ENCODE peak calls at places on chromosomes 16 and 17, in seven cellular contexts. One of them, this sample, is unnamed.
A peak's percentile ranks its signal among the peaks of the same experiment; 100 is the strongest.

GRCh38 chr17:76574166-76574565 is 11.5 kb downstream of the ST6GALNAC2 start:
- DNase-seq in mesendoderm: no peak
- DNase-seq in H9: no peak
- DNase-seq in IMR-90: no peak
- DNase-seq in neuronal stem cell: no peak
- DNase-seq in mesenchymal stem cell: no peak
- DNase-seq in trophoblast cell: no peak
- DNase-seq in this sample: no peak

GRCh38 chr17:6035801-6036394 is 34.3 kb upstream of the WSCD1 start:
- DNase-seq in mesendoderm: no peak
- DNase-seq in H9: no peak
- DNase-seq in IMR-90: no peak
- DNase-seq in neuronal stem cell: no peak
- DNase-seq in mesenchymal stem cell: no peak
- DNase-seq in trophoblast cell: no peak
- DNase-seq in this sample: no peak

GRCh38 chr16:75258807-75259141 is 7.3 kb upstream of the BCAR1 start:
- DNase-seq in mesendoderm: no peak
- DNase-seq in H9: no peak
- DNase-seq in IMR-90: no peak
- DNase-seq in neuronal stem cell: no peak
- DNase-seq in mesenchymal stem cell: no peak
- DNase-seq in trophoblast cell: no peak
- DNase-seq in this sample: no peak

GRCh38 chr16:75653926-75654325 is 6.4 kb downstream of the TERF2IP start:
- DNase-seq in mesendoderm: no peak
- DNase-seq in H9: no peak
- DNase-seq in IMR-90: peak; percentile 76
- DNase-seq in neuronal stem cell: no peak
- DNase-seq in mesenchymal stem cell: no peak
- DNase-seq in trophoblast cell: no peak
- DNase-seq in this sample: no peak

GRCh38 chr16:1538804-1539520 is 5.5 kb downstream of the TMEM204 start:
- DNase-seq in mesendoderm: peak; percentile 42
- DNase-seq in H9: peak; percentile 65
- DNase-seq in IMR-90: no peak
- DNase-seq in neuronal stem cell: no peak
- DNase-seq in mesenchymal stem cell: no peak
- DNase-seq in trophoblast cell: no peak
- DNase-seq in this sample: no peak

GRCh38 chr17:9368631-9369030 is 207.0 kb downstream of the STX8 start:
- DNase-seq in mesendoderm: no peak
- DNase-seq in H9: no peak
- DNase-seq in IMR-90: peak; percentile 5
- DNase-seq in neuronal stem cell: no peak
- DNase-seq in mesenchymal stem cell: no peak
- DNase-seq in trophoblast cell: no peak
- DNase-seq in this sample: no peak

GRCh38 chr17:41551370-41551769 is 20.5 kb downstream of the KRT9 start:
- DNase-seq in mesendoderm: no peak
- DNase-seq in H9: no peak
- DNase-seq in IMR-90: peak; percentile 46
- DNase-seq in neuronal stem cell: no peak
- DNase-seq in mesenchymal stem cell: peak; percentile 54
- DNase-seq in trophoblast cell: no peak
- DNase-seq in this sample: no peak

GRCh38 chr17:12592941-12593340 is 72.7 kb upstream of the MYOCD start:
- DNase-seq in mesendoderm: no peak
- DNase-seq in H9: no peak
- DNase-seq in IMR-90: no peak
- DNase-seq in neuronal stem cell: no peak
- DNase-seq in mesenchymal stem cell: no peak
- DNase-seq in trophoblast cell: no peak
- DNase-seq in this sample: no peak

GRCh38 chr16:85856585-85856984 is 42.4 kb upstream of the IRF8 start:
- DNase-seq in mesendoderm: no peak
- DNase-seq in H9: no peak
- DNase-seq in IMR-90: no peak
- DNase-seq in neuronal stem cell: no peak
- DNase-seq in mesenchymal stem cell: no peak
- DNase-seq in trophoblast cell: no peak
- DNase-seq in this sample: no peak

GRCh38 chr17:64373722-64374121 is 16.9 kb downstream of the PECAM1 start:
- DNase-seq in mesendoderm: no peak
- DNase-seq in H9: no peak
- DNase-seq in IMR-90: no peak
- DNase-seq in neuronal stem cell: no peak
- DNase-seq in mesenchymal stem cell: no peak
- DNase-seq in trophoblast cell: no peak
- DNase-seq in this sample: no peak

GRCh38 chr16:11245988-11246387 is 10.0 kb downstream of the SOCS1 start:
- DNase-seq in mesendoderm: no peak
- DNase-seq in H9: no peak
- DNase-seq in IMR-90: no peak
- DNase-seq in neuronal stem cell: no peak
- DNase-seq in mesenchymal stem cell: no peak
- DNase-seq in trophoblast cell: no peak
- DNase-seq in this sample: no peak

GRCh38 chr16:18024566-18024965 is 312.0 kb downstream of the NPIPA8 start:
- DNase-seq in mesendoderm: no peak
- DNase-seq in H9: no peak
- DNase-seq in IMR-90: no peak
- DNase-seq in neuronal stem cell: no peak
- DNase-seq in mesenchymal stem cell: no peak
- DNase-seq in trophoblast cell: no peak
- DNase-seq in this sample: no peak

GRCh38 chr17:69712801-69713311 is 298.4 kb downstream of the MAP2K6 start:
- DNase-seq in mesendoderm: no peak
- DNase-seq in H9: no peak
- DNase-seq in IMR-90: no peak
- DNase-seq in neuronal stem cell: no peak
- DNase-seq in mesenchymal stem cell: peak; percentile 26
- DNase-seq in trophoblast cell: no peak
- DNase-seq in this sample: no peak

GRCh38 chr17:58328195-58329034 is at the start of gene TSPOAP1:
- DNase-seq in mesendoderm: peak; percentile 65
- DNase-seq in H9: peak; percentile 86
- DNase-seq in IMR-90: no peak
- DNase-seq in neuronal stem cell: no peak
- DNase-seq in mesenchymal stem cell: no peak
- DNase-seq in trophoblast cell: no peak
- DNase-seq in this sample: no peak

GRCh38 chr16:59440-60059 is 5.9 kb downstream of the SNRNP25 start:
- DNase-seq in mesendoderm: no peak
- DNase-seq in H9: no peak
- DNase-seq in IMR-90: no peak
- DNase-seq in neuronal stem cell: no peak
- DNase-seq in mesenchymal stem cell: no peak
- DNase-seq in trophoblast cell: no peak
- DNase-seq in this sample: no peak

GRCh38 chr16:62283-62682 is 8.7 kb downstream of the SNRNP25 start:
- DNase-seq in mesendoderm: no peak
- DNase-seq in H9: no peak
- DNase-seq in IMR-90: no peak
- DNase-seq in neuronal stem cell: no peak
- DNase-seq in mesenchymal stem cell: no peak
- DNase-seq in trophoblast cell: no peak
- DNase-seq in this sample: no peak

GRCh38 chr16:61879-62281 is 8.3 kb downstream of the SNRNP25 start:
- DNase-seq in mesendoderm: no peak
- DNase-seq in H9: no peak
- DNase-seq in IMR-90: no peak
- DNase-seq in neuronal stem cell: no peak
- DNase-seq in mesenchymal stem cell: no peak
- DNase-seq in trophoblast cell: no peak
- DNase-seq in this sample: no peak

GRCh38 chr16:60166-60565 is 6.5 kb downstream of the SNRNP25 start:
- DNase-seq in mesendoderm: no peak
- DNase-seq in H9: no peak
- DNase-seq in IMR-90: no peak
- DNase-seq in neuronal stem cell: no peak
- DNase-seq in mesenchymal stem cell: no peak
- DNase-seq in trophoblast cell: peak; percentile 30
- DNase-seq in this sample: no peak

DNA sequence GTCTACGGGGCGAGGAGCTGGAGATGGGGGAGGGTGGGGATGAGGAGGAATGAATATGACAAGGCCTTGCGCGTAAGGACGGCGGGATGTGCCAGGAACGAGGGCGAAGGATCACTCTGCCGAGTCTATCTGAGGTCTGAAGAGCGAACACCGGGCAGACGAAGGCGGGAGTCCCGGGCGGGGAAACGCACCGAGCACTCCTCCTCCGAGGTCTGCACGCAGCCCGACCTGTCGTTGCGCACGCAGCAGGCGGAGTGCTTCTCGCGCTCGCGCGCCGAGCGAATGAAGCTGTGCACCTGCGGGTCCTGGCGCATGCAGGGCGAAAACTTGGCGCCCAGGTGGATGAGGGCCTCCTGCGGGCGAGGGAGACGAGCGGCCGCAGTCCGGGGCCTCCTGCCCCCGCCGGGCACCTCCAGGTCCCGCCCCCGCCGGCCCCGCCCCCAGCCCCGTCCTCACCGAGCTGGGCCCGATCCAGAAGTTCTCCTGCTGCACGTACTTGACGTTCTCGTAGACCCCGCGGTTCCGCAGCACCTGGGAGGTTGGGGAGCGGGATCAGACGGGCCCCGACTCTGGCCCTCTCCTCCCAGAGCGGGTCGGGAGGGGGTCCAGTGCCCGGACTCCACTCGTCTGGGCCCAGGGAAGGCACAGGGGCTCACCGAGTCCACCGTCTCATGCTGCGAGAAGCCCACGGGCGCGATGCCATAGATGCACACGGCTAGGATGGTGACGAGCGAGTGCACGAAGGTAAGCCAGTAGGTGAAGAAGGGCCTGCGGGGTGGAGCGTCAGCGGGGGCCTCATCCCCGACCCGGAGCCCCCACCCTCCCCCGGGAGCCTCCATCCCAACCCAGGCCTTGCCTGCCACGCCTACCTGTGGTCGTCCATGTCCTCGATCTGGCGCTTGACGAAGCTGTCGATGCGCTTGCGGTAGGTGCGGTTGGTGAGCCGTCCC is 7.6 kb downstream of the SNRNP25 start:
- DNase-seq in mesendoderm: no peak
- DNase-seq in H9: no peak
- DNase-seq in IMR-90: no peak
- DNase-seq in neuronal stem cell: no peak
- DNase-seq in mesenchymal stem cell: no peak
- DNase-seq in trophoblast cell: no peak
- DNase-seq in this sample: no peak
- H3K23ac ChIP-seq in mesendoderm: no peak overlapping the region
- H3K23ac ChIP-seq in H9: no peak overlapping the region
- H3K23ac ChIP-seq in IMR-90: no peak overlapping the region
- H3K23ac ChIP-seq in neuronal stem cell: no peak overlapping the region
- H3K23ac ChIP-seq in mesenchymal stem cell: no peak overlapping the region
- H3K23ac ChIP-seq in trophoblast cell: no peak overlapping the region
- H3K23ac ChIP-seq in this sample: no peak overlapping the region

GRCh38 chr17:82177761-82178498 is 34.7 kb downstream of the CCDC57 start:
- DNase-seq in mesendoderm: no peak
- DNase-seq in H9: no peak
- DNase-seq in IMR-90: no peak
- DNase-seq in neuronal stem cell: no peak
- DNase-seq in mesenchymal stem cell: no peak
- DNase-seq in trophoblast cell: no peak
- DNase-seq in this sample: no peak

GRCh38 chr17:82179946-82180475 is 32.6 kb downstream of the CCDC57 start:
- DNase-seq in mesendoderm: no peak
- DNase-seq in H9: no peak
- DNase-seq in IMR-90: no peak
- DNase-seq in neuronal stem cell: no peak
- DNase-seq in mesenchymal stem cell: no peak
- DNase-seq in trophoblast cell: no peak
- DNase-seq in this sample: no peak

GRCh38 chr17:82178499-82179290 is 33.9 kb downstream of the CCDC57 start:
- DNase-seq in mesendoderm: no peak
- DNase-seq in H9: no peak
- DNase-seq in IMR-90: no peak
- DNase-seq in neuronal stem cell: no peak
- DNase-seq in mesenchymal stem cell: no peak
- DNase-seq in trophoblast cell: no peak
- DNase-seq in this sample: no peak

GRCh38 chr17:82179412-82179811 is 33.2 kb downstream of the CCDC57 start:
- DNase-seq in mesendoderm: no peak
- DNase-seq in H9: no peak
- DNase-seq in IMR-90: no peak
- DNase-seq in neuronal stem cell: no peak
- DNase-seq in mesenchymal stem cell: no peak
- DNase-seq in trophoblast cell: no peak
- DNase-seq in this sample: no peak

GRCh38 chr17:82180776-82181528 is 31.7 kb downstream of the CCDC57 start:
- DNase-seq in mesendoderm: no peak
- DNase-seq in H9: no peak
- DNase-seq in IMR-90: no peak
- DNase-seq in neuronal stem cell: no peak
- DNase-seq in mesenchymal stem cell: no peak
- DNase-seq in trophoblast cell: no peak
- DNase-seq in this sample: no peak
- H3K23ac ChIP-seq in mesendoderm: no peak overlapping the region
- H3K23ac ChIP-seq in H9: no peak overlapping the region
- H3K23ac ChIP-seq in IMR-90: no peak overlapping the region
- H3K23ac ChIP-seq in neuronal stem cell: no peak overlapping the region
- H3K23ac ChIP-seq in mesenchymal stem cell: no peak overlapping the region
- H3K23ac ChIP-seq in trophoblast cell: no peak overlapping the region
- H3K23ac ChIP-seq in this sample: no peak overlapping the region

DNA sequence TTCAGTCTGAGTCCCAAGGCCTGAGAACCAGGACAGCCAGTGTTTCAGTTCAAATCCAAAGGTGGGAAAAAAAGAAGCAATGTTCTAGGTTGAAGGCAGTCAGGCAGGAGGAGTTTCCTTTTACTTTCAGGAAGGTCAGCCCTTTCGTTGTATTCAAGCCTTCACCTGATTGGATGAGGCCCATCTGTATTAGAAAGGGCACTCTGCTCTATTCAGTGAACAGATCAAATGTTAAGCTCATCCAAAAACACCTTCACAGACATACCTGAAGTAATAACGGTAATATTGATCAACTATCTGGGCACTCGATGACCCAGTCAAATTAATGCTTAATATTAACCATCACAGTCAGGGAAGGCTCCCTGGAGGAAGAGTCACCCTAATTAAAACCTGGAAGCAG is 60.9 kb downstream of the IRX5 start:
- DNase-seq in mesendoderm: no peak
- DNase-seq in H9: no peak
- DNase-seq in IMR-90: no peak
- DNase-seq in neuronal stem cell: no peak
- DNase-seq in mesenchymal stem cell: no peak
- DNase-seq in trophoblast cell: no peak
- DNase-seq in this sample: no peak
- H3K23ac ChIP-seq in mesendoderm: no peak overlapping the region
- H3K23ac ChIP-seq in H9: no peak overlapping the region
- H3K23ac ChIP-seq in IMR-90: no peak overlapping the region
- H3K23ac ChIP-seq in neuronal stem cell: no peak overlapping the region
- H3K23ac ChIP-seq in mesenchymal stem cell: no peak overlapping the region
- H3K23ac ChIP-seq in trophoblast cell: no peak overlapping the region
- H3K23ac ChIP-seq in this sample: no peak overlapping the region

DNA sequence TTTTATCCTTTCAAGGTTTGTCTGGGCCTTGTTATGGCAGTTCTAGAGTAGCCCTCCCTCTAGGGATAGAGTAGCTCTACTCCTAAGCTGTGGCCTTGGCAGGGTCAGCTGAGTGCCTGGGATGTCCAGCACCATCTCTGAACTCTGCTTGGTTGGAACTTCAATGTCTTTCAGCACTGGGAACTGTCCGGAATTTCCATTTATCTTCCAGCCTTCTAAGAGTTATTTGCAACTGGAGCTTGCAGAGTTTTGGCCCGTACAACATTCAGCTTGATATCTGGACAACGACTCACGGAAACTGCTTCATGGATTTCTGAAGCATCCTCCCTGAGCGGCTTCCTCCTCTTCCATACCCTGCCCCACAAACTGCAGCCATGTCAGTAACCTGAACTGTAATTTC is 22.9 kb downstream of the MMD start:
- DNase-seq in mesendoderm: no peak
- DNase-seq in H9: no peak
- DNase-seq in IMR-90: peak; percentile 33
- DNase-seq in neuronal stem cell: no peak
- DNase-seq in mesenchymal stem cell: peak; percentile 26
- DNase-seq in trophoblast cell: no peak
- DNase-seq in this sample: no peak
- H3K23ac ChIP-seq in mesendoderm: no peak overlapping the region
- H3K23ac ChIP-seq in H9: no peak overlapping the region
- H3K23ac ChIP-seq in IMR-90: no peak overlapping the region
- H3K23ac ChIP-seq in neuronal stem cell: no peak overlapping the region
- H3K23ac ChIP-seq in mesenchymal stem cell: no peak overlapping the region
- H3K23ac ChIP-seq in trophoblast cell: no peak overlapping the region
- H3K23ac ChIP-seq in this sample: no peak overlapping the region

This sample was measured in H1.